ENCODE peak calls at places on chromosomes 5 and 9, in nine cellular contexts. One of them, this sample, is unnamed.

GRCh38 chr5:129359450-129359849 is 100.6 kb upstream of the ADAMTS19 start:
- DNase-seq in NCI-H226: no peak
- DNase-seq in frontal cortex: no peak
- DNase-seq in AG08395: no peak
- DNase-seq in activated CD8-positive, alpha-beta memory T cell treated with anti-CD3 and anti-CD28 coated beads, Interleukin-2, amount 50 U/mL, for 48 hours: no peak
- DNase-seq in effector CD8-positive, alpha-beta T cell: no peak
- DNase-seq in EL: no peak
- DNase-seq in dermis blood vessel endothelial cell: no peak
- DNase-seq in activated CD4-positive, alpha-beta T cell treated with anti-CD3 and anti-CD28 coated beads, Interleukin-2, amount 50 U/mL, for 1 hour: no peak
- DNase-seq in this sample: no peak

GRCh38 chr9:96150324-96151023 is 151.5 kb downstream of the HSD17B3 start:
- DNase-seq in dermis blood vessel endothelial cell: no peak
- DNase-seq in effector CD8-positive, alpha-beta T cell: no peak
- DNase-seq in EL: no peak
- DNase-seq in activated CD8-positive, alpha-beta memory T cell treated with anti-CD3 and anti-CD28 coated beads, Interleukin-2, amount 50 U/mL, for 48 hours: peak
- DNase-seq in frontal cortex: no peak
- DNase-seq in AG08395: no peak
- DNase-seq in NCI-H226: no peak
- DNase-seq in activated CD4-positive, alpha-beta T cell treated with anti-CD3 and anti-CD28 coated beads, Interleukin-2, amount 50 U/mL, for 1 hour: peak
- DNase-seq in this sample: peak

GRCh38 chr5:133499896-133500295 is 112.4 kb downstream of the FSTL4 start:
- DNase-seq in activated CD8-positive, alpha-beta memory T cell treated with anti-CD3 and anti-CD28 coated beads, Interleukin-2, amount 50 U/mL, for 48 hours: no peak
- DNase-seq in EL: no peak
- DNase-seq in NCI-H226: no peak
- DNase-seq in activated CD4-positive, alpha-beta T cell treated with anti-CD3 and anti-CD28 coated beads, Interleukin-2, amount 50 U/mL, for 1 hour: no peak
- DNase-seq in frontal cortex: no peak
- DNase-seq in AG08395: no peak
- DNase-seq in dermis blood vessel endothelial cell: no peak
- DNase-seq in effector CD8-positive, alpha-beta T cell: no peak
- DNase-seq in this sample: no peak

GRCh38 chr5:66810747-66811355 is 214.7 kb downstream of the MAST4 start:
- DNase-seq in activated CD8-positive, alpha-beta memory T cell treated with anti-CD3 and anti-CD28 coated beads, Interleukin-2, amount 50 U/mL, for 48 hours: no peak
- DNase-seq in NCI-H226: no peak
- DNase-seq in dermis blood vessel endothelial cell: no peak
- DNase-seq in EL: no peak
- DNase-seq in effector CD8-positive, alpha-beta T cell: no peak
- DNase-seq in frontal cortex: no peak
- DNase-seq in activated CD4-positive, alpha-beta T cell treated with anti-CD3 and anti-CD28 coated beads, Interleukin-2, amount 50 U/mL, for 1 hour: no peak
- DNase-seq in AG08395: no peak
- DNase-seq in this sample: no peak

GRCh38 chr5:54709096-54709495 is 191.5 kb downstream of the SNX18 start:
- DNase-seq in activated CD8-positive, alpha-beta memory T cell treated with anti-CD3 and anti-CD28 coated beads, Interleukin-2, amount 50 U/mL, for 48 hours: no peak
- DNase-seq in EL: no peak
- DNase-seq in effector CD8-positive, alpha-beta T cell: no peak
- DNase-seq in dermis blood vessel endothelial cell: peak
- DNase-seq in NCI-H226: no peak
- DNase-seq in frontal cortex: no peak
- DNase-seq in activated CD4-positive, alpha-beta T cell treated with anti-CD3 and anti-CD28 coated beads, Interleukin-2, amount 50 U/mL, for 1 hour: no peak
- DNase-seq in AG08395: no peak
- DNase-seq in this sample: no peak

GRCh38 chr5:140322751-140323731 is 20.1 kb upstream of the PFDN1 start:
- DNase-seq in EL: peak
- DNase-seq in dermis blood vessel endothelial cell: peak
- DNase-seq in activated CD4-positive, alpha-beta T cell treated with anti-CD3 and anti-CD28 coated beads, Interleukin-2, amount 50 U/mL, for 1 hour: no peak
- DNase-seq in frontal cortex: no peak
- DNase-seq in activated CD8-positive, alpha-beta memory T cell treated with anti-CD3 and anti-CD28 coated beads, Interleukin-2, amount 50 U/mL, for 48 hours: no peak
- DNase-seq in effector CD8-positive, alpha-beta T cell: no peak
- DNase-seq in NCI-H226: peak
- DNase-seq in AG08395: peak
- DNase-seq in this sample: no peak

GRCh38 chr9:4984171-4984570 is 901 bp upstream of the JAK2 start:
- DNase-seq in EL: no peak
- DNase-seq in effector CD8-positive, alpha-beta T cell: no peak
- DNase-seq in NCI-H226: no peak
- DNase-seq in frontal cortex: no peak
- DNase-seq in activated CD4-positive, alpha-beta T cell treated with anti-CD3 and anti-CD28 coated beads, Interleukin-2, amount 50 U/mL, for 1 hour: no peak
- DNase-seq in activated CD8-positive, alpha-beta memory T cell treated with anti-CD3 and anti-CD28 coated beads, Interleukin-2, amount 50 U/mL, for 48 hours: no peak
- DNase-seq in AG08395: peak
- DNase-seq in dermis blood vessel endothelial cell: no peak
- DNase-seq in this sample: no peak

GRCh38 chr5:176647870-176648466 is 684 bp downstream of the TSPAN17 start:
- DNase-seq in dermis blood vessel endothelial cell: peak
- DNase-seq in NCI-H226: no peak
- DNase-seq in AG08395: peak
- DNase-seq in effector CD8-positive, alpha-beta T cell: peak
- DNase-seq in activated CD4-positive, alpha-beta T cell treated with anti-CD3 and anti-CD28 coated beads, Interleukin-2, amount 50 U/mL, for 1 hour: no peak
- DNase-seq in frontal cortex: no peak
- DNase-seq in activated CD8-positive, alpha-beta memory T cell treated with anti-CD3 and anti-CD28 coated beads, Interleukin-2, amount 50 U/mL, for 48 hours: no peak
- DNase-seq in EL: peak
- DNase-seq in this sample: no peak

GRCh38 chr9:88835038-88835466 is 156.2 kb upstream of the S1PR3 start:
- DNase-seq in AG08395: no peak
- DNase-seq in activated CD4-positive, alpha-beta T cell treated with anti-CD3 and anti-CD28 coated beads, Interleukin-2, amount 50 U/mL, for 1 hour: no peak
- DNase-seq in frontal cortex: no peak
- DNase-seq in dermis blood vessel endothelial cell: peak
- DNase-seq in EL: peak
- DNase-seq in activated CD8-positive, alpha-beta memory T cell treated with anti-CD3 and anti-CD28 coated beads, Interleukin-2, amount 50 U/mL, for 48 hours: no peak
- DNase-seq in effector CD8-positive, alpha-beta T cell: no peak
- DNase-seq in NCI-H226: peak
- DNase-seq in this sample: peak

GRCh38 chr9:137168575-137168906 is 1.3 kb downstream of the LRRC26 start:
- DNase-seq in dermis blood vessel endothelial cell: peak
- DNase-seq in effector CD8-positive, alpha-beta T cell: no peak
- DNase-seq in EL: no peak
- DNase-seq in frontal cortex: no peak
- DNase-seq in NCI-H226: no peak
- DNase-seq in activated CD8-positive, alpha-beta memory T cell treated with anti-CD3 and anti-CD28 coated beads, Interleukin-2, amount 50 U/mL, for 48 hours: no peak
- DNase-seq in AG08395: no peak
- DNase-seq in activated CD4-positive, alpha-beta T cell treated with anti-CD3 and anti-CD28 coated beads, Interleukin-2, amount 50 U/mL, for 1 hour: no peak
- DNase-seq in this sample: no peak

GRCh38 chr5:111775224-111775623 is 18.2 kb upstream of the NREP start:
- DNase-seq in AG08395: no peak
- DNase-seq in EL: no peak
- DNase-seq in dermis blood vessel endothelial cell: no peak
- DNase-seq in NCI-H226: no peak
- DNase-seq in effector CD8-positive, alpha-beta T cell: no peak
- DNase-seq in frontal cortex: no peak
- DNase-seq in activated CD8-positive, alpha-beta memory T cell treated with anti-CD3 and anti-CD28 coated beads, Interleukin-2, amount 50 U/mL, for 48 hours: no peak
- DNase-seq in activated CD4-positive, alpha-beta T cell treated with anti-CD3 and anti-CD28 coated beads, Interleukin-2, amount 50 U/mL, for 1 hour: no peak
- DNase-seq in this sample: no peak

GRCh38 chr9:124291801-124292396 is 34.1 kb downstream of the NEK6 start:
- DNase-seq in activated CD8-positive, alpha-beta memory T cell treated with anti-CD3 and anti-CD28 coated beads, Interleukin-2, amount 50 U/mL, for 48 hours: peak
- DNase-seq in dermis blood vessel endothelial cell: no peak
- DNase-seq in activated CD4-positive, alpha-beta T cell treated with anti-CD3 and anti-CD28 coated beads, Interleukin-2, amount 50 U/mL, for 1 hour: no peak
- DNase-seq in effector CD8-positive, alpha-beta T cell: no peak
- DNase-seq in NCI-H226: no peak
- DNase-seq in AG08395: no peak
- DNase-seq in frontal cortex: no peak
- DNase-seq in EL: no peak
- DNase-seq in this sample: no peak

GRCh38 chr5:159673538-159673937 is 242.7 kb upstream of the ADRA1B start:
- DNase-seq in AG08395: no peak
- DNase-seq in frontal cortex: no peak
- DNase-seq in NCI-H226: no peak
- DNase-seq in EL: no peak
- DNase-seq in activated CD8-positive, alpha-beta memory T cell treated with anti-CD3 and anti-CD28 coated beads, Interleukin-2, amount 50 U/mL, for 48 hours: no peak
- DNase-seq in dermis blood vessel endothelial cell: no peak
- DNase-seq in effector CD8-positive, alpha-beta T cell: no peak
- DNase-seq in activated CD4-positive, alpha-beta T cell treated with anti-CD3 and anti-CD28 coated beads, Interleukin-2, amount 50 U/mL, for 1 hour: no peak
- DNase-seq in this sample: no peak

GRCh38 chr9:4994166-4994890 is 9.3 kb downstream of the JAK2 start:
- DNase-seq in effector CD8-positive, alpha-beta T cell: no peak
- DNase-seq in activated CD8-positive, alpha-beta memory T cell treated with anti-CD3 and anti-CD28 coated beads, Interleukin-2, amount 50 U/mL, for 48 hours: no peak
- DNase-seq in NCI-H226: no peak
- DNase-seq in frontal cortex: no peak
- DNase-seq in activated CD4-positive, alpha-beta T cell treated with anti-CD3 and anti-CD28 coated beads, Interleukin-2, amount 50 U/mL, for 1 hour: no peak
- DNase-seq in EL: no peak
- DNase-seq in AG08395: no peak
- DNase-seq in dermis blood vessel endothelial cell: no peak
- DNase-seq in this sample: no peak

GRCh38 chr9:101966706-101967105 is 228.3 kb upstream of the GRIN3A start:
- DNase-seq in dermis blood vessel endothelial cell: no peak
- DNase-seq in activated CD8-positive, alpha-beta memory T cell treated with anti-CD3 and anti-CD28 coated beads, Interleukin-2, amount 50 U/mL, for 48 hours: no peak
- DNase-seq in frontal cortex: no peak
- DNase-seq in effector CD8-positive, alpha-beta T cell: no peak
- DNase-seq in activated CD4-positive, alpha-beta T cell treated with anti-CD3 and anti-CD28 coated beads, Interleukin-2, amount 50 U/mL, for 1 hour: no peak
- DNase-seq in AG08395: no peak
- DNase-seq in NCI-H226: no peak
- DNase-seq in EL: no peak
- DNase-seq in this sample: no peak

GRCh38 chr5:168798065-168799023 is 219.2 kb upstream of the PANK3 start:
- DNase-seq in AG08395: no peak
- DNase-seq in frontal cortex: no peak
- DNase-seq in effector CD8-positive, alpha-beta T cell: no peak
- DNase-seq in NCI-H226: no peak
- DNase-seq in activated CD4-positive, alpha-beta T cell treated with anti-CD3 and anti-CD28 coated beads, Interleukin-2, amount 50 U/mL, for 1 hour: no peak
- DNase-seq in EL: no peak
- DNase-seq in activated CD8-positive, alpha-beta memory T cell treated with anti-CD3 and anti-CD28 coated beads, Interleukin-2, amount 50 U/mL, for 48 hours: no peak
- DNase-seq in dermis blood vessel endothelial cell: no peak
- DNase-seq in this sample: no peak

GRCh38 chr9:133694686-133695085 is 43.5 kb downstream of the SARDH start:
- DNase-seq in effector CD8-positive, alpha-beta T cell: no peak
- DNase-seq in frontal cortex: no peak
- DNase-seq in activated CD8-positive, alpha-beta memory T cell treated with anti-CD3 and anti-CD28 coated beads, Interleukin-2, amount 50 U/mL, for 48 hours: no peak
- DNase-seq in AG08395: no peak
- DNase-seq in NCI-H226: no peak
- DNase-seq in EL: no peak
- DNase-seq in dermis blood vessel endothelial cell: no peak
- DNase-seq in activated CD4-positive, alpha-beta T cell treated with anti-CD3 and anti-CD28 coated beads, Interleukin-2, amount 50 U/mL, for 1 hour: no peak
- DNase-seq in this sample: no peak

GRCh38 chr5:139710370-139711066 is 62.4 kb downstream of the CXXC5 start:
- DNase-seq in AG08395: peak
- DNase-seq in effector CD8-positive, alpha-beta T cell: peak
- DNase-seq in dermis blood vessel endothelial cell: peak
- DNase-seq in activated CD4-positive, alpha-beta T cell treated with anti-CD3 and anti-CD28 coated beads, Interleukin-2, amount 50 U/mL, for 1 hour: peak
- DNase-seq in EL: peak
- DNase-seq in frontal cortex: peak
- DNase-seq in activated CD8-positive, alpha-beta memory T cell treated with anti-CD3 and anti-CD28 coated beads, Interleukin-2, amount 50 U/mL, for 48 hours: peak
- DNase-seq in NCI-H226: peak
- DNase-seq in this sample: peak

GRCh38 chr9:326667-327066 is 112.0 kb downstream of the DOCK8 start:
- DNase-seq in AG08395: no peak
- DNase-seq in frontal cortex: no peak
- DNase-seq in EL: no peak
- DNase-seq in activated CD4-positive, alpha-beta T cell treated with anti-CD3 and anti-CD28 coated beads, Interleukin-2, amount 50 U/mL, for 1 hour: no peak
- DNase-seq in effector CD8-positive, alpha-beta T cell: no peak
- DNase-seq in activated CD8-positive, alpha-beta memory T cell treated with anti-CD3 and anti-CD28 coated beads, Interleukin-2, amount 50 U/mL, for 48 hours: no peak
- DNase-seq in NCI-H226: no peak
- DNase-seq in dermis blood vessel endothelial cell: no peak
- DNase-seq in this sample: no peak

GRCh38 chr5:157106668-157107461 is 2.0 kb downstream of the HAVCR2 start:
- DNase-seq in dermis blood vessel endothelial cell: no peak
- DNase-seq in activated CD4-positive, alpha-beta T cell treated with anti-CD3 and anti-CD28 coated beads, Interleukin-2, amount 50 U/mL, for 1 hour: no peak
- DNase-seq in frontal cortex: no peak
- DNase-seq in AG08395: peak
- DNase-seq in EL: no peak
- DNase-seq in activated CD8-positive, alpha-beta memory T cell treated with anti-CD3 and anti-CD28 coated beads, Interleukin-2, amount 50 U/mL, for 48 hours: peak
- DNase-seq in NCI-H226: no peak
- DNase-seq in effector CD8-positive, alpha-beta T cell: no peak
- DNase-seq in this sample: no peak

GRCh38 chr5:33725846-33726245 is 165.9 kb downstream of the ADAMTS12 start:
- DNase-seq in frontal cortex: no peak
- DNase-seq in NCI-H226: no peak
- DNase-seq in activated CD4-positive, alpha-beta T cell treated with anti-CD3 and anti-CD28 coated beads, Interleukin-2, amount 50 U/mL, for 1 hour: no peak
- DNase-seq in EL: peak
- DNase-seq in effector CD8-positive, alpha-beta T cell: no peak
- DNase-seq in activated CD8-positive, alpha-beta memory T cell treated with anti-CD3 and anti-CD28 coated beads, Interleukin-2, amount 50 U/mL, for 48 hours: no peak
- DNase-seq in AG08395: peak
- DNase-seq in dermis blood vessel endothelial cell: no peak
- DNase-seq in this sample: no peak

GRCh38 chr5:144017631-144018030 is 152.8 kb downstream of the YIPF5 start:
- DNase-seq in activated CD4-positive, alpha-beta T cell treated with anti-CD3 and anti-CD28 coated beads, Interleukin-2, amount 50 U/mL, for 1 hour: no peak
- DNase-seq in dermis blood vessel endothelial cell: no peak
- DNase-seq in AG08395: no peak
- DNase-seq in activated CD8-positive, alpha-beta memory T cell treated with anti-CD3 and anti-CD28 coated beads, Interleukin-2, amount 50 U/mL, for 48 hours: no peak
- DNase-seq in EL: no peak
- DNase-seq in effector CD8-positive, alpha-beta T cell: no peak
- DNase-seq in NCI-H226: no peak
- DNase-seq in frontal cortex: no peak
- DNase-seq in this sample: no peak

GRCh38 chr5:122937914-122938313 is 92.5 kb downstream of the SNX24 start:
- DNase-seq in EL: no peak
- DNase-seq in activated CD4-positive, alpha-beta T cell treated with anti-CD3 and anti-CD28 coated beads, Interleukin-2, amount 50 U/mL, for 1 hour: no peak
- DNase-seq in effector CD8-positive, alpha-beta T cell: no peak
- DNase-seq in dermis blood vessel endothelial cell: peak
- DNase-seq in activated CD8-positive, alpha-beta memory T cell treated with anti-CD3 and anti-CD28 coated beads, Interleukin-2, amount 50 U/mL, for 48 hours: no peak
- DNase-seq in AG08395: no peak
- DNase-seq in NCI-H226: no peak
- DNase-seq in frontal cortex: no peak
- DNase-seq in this sample: no peak

GRCh38 chr9:112705773-112706427 is 12.0 kb downstream of the INIP start:
- DNase-seq in activated CD4-positive, alpha-beta T cell treated with anti-CD3 and anti-CD28 coated beads, Interleukin-2, amount 50 U/mL, for 1 hour: no peak
- DNase-seq in EL: peak
- DNase-seq in AG08395: peak
- DNase-seq in frontal cortex: no peak
- DNase-seq in effector CD8-positive, alpha-beta T cell: no peak
- DNase-seq in dermis blood vessel endothelial cell: peak
- DNase-seq in NCI-H226: no peak
- DNase-seq in activated CD8-positive, alpha-beta memory T cell treated with anti-CD3 and anti-CD28 coated beads, Interleukin-2, amount 50 U/mL, for 48 hours: no peak
- DNase-seq in this sample: no peak

GRCh38 chr9:133857639-133858038 is 119.5 kb upstream of the SARDH start:
- DNase-seq in dermis blood vessel endothelial cell: no peak
- DNase-seq in effector CD8-positive, alpha-beta T cell: no peak
- DNase-seq in activated CD4-positive, alpha-beta T cell treated with anti-CD3 and anti-CD28 coated beads, Interleukin-2, amount 50 U/mL, for 1 hour: no peak
- DNase-seq in EL: no peak
- DNase-seq in activated CD8-positive, alpha-beta memory T cell treated with anti-CD3 and anti-CD28 coated beads, Interleukin-2, amount 50 U/mL, for 48 hours: no peak
- DNase-seq in frontal cortex: no peak
- DNase-seq in NCI-H226: no peak
- DNase-seq in AG08395: no peak
- DNase-seq in this sample: no peak

GRCh38 chr9:123678878-123679329 is 251.0 kb downstream of the DENND1A start:
- DNase-seq in AG08395: peak
- DNase-seq in EL: peak
- DNase-seq in NCI-H226: no peak
- DNase-seq in dermis blood vessel endothelial cell: no peak
- DNase-seq in activated CD4-positive, alpha-beta T cell treated with anti-CD3 and anti-CD28 coated beads, Interleukin-2, amount 50 U/mL, for 1 hour: no peak
- DNase-seq in activated CD8-positive, alpha-beta memory T cell treated with anti-CD3 and anti-CD28 coated beads, Interleukin-2, amount 50 U/mL, for 48 hours: no peak
- DNase-seq in frontal cortex: no peak
- DNase-seq in effector CD8-positive, alpha-beta T cell: no peak
- DNase-seq in this sample: no peak

GRCh38 chr9:109471475-109471874 is 26.6 kb downstream of the PTPN3 start:
- DNase-seq in dermis blood vessel endothelial cell: no peak
- DNase-seq in EL: no peak
- DNase-seq in NCI-H226: no peak
- DNase-seq in activated CD8-positive, alpha-beta memory T cell treated with anti-CD3 and anti-CD28 coated beads, Interleukin-2, amount 50 U/mL, for 48 hours: no peak
- DNase-seq in activated CD4-positive, alpha-beta T cell treated with anti-CD3 and anti-CD28 coated beads, Interleukin-2, amount 50 U/mL, for 1 hour: no peak
- DNase-seq in AG08395: no peak
- DNase-seq in effector CD8-positive, alpha-beta T cell: no peak
- DNase-seq in frontal cortex: no peak
- DNase-seq in this sample: no peak

GRCh38 chr5:31993182-31993961 is 180.7 kb downstream of the GOLPH3 start:
- DNase-seq in NCI-H226: peak
- DNase-seq in effector CD8-positive, alpha-beta T cell: no peak
- DNase-seq in dermis blood vessel endothelial cell: no peak
- DNase-seq in frontal cortex: no peak
- DNase-seq in EL: peak
- DNase-seq in activated CD4-positive, alpha-beta T cell treated with anti-CD3 and anti-CD28 coated beads, Interleukin-2, amount 50 U/mL, for 1 hour: no peak
- DNase-seq in activated CD8-positive, alpha-beta memory T cell treated with anti-CD3 and anti-CD28 coated beads, Interleukin-2, amount 50 U/mL, for 48 hours: no peak
- DNase-seq in AG08395: peak
- DNase-seq in this sample: no peak

GRCh38 chr5:6480133-6481051 is 31.7 kb downstream of the UBE2QL1 start:
- DNase-seq in effector CD8-positive, alpha-beta T cell: no peak
- DNase-seq in EL: no peak
- DNase-seq in activated CD4-positive, alpha-beta T cell treated with anti-CD3 and anti-CD28 coated beads, Interleukin-2, amount 50 U/mL, for 1 hour: no peak
- DNase-seq in activated CD8-positive, alpha-beta memory T cell treated with anti-CD3 and anti-CD28 coated beads, Interleukin-2, amount 50 U/mL, for 48 hours: no peak
- DNase-seq in frontal cortex: no peak
- DNase-seq in AG08395: no peak
- DNase-seq in NCI-H226: no peak
- DNase-seq in dermis blood vessel endothelial cell: no peak
- DNase-seq in this sample: no peak

GRCh38 chr9:14383296-14383695 is 69.4 kb upstream of the NFIB start:
- DNase-seq in NCI-H226: peak
- DNase-seq in activated CD4-positive, alpha-beta T cell treated with anti-CD3 and anti-CD28 coated beads, Interleukin-2, amount 50 U/mL, for 1 hour: no peak
- DNase-seq in dermis blood vessel endothelial cell: peak
- DNase-seq in effector CD8-positive, alpha-beta T cell: no peak
- DNase-seq in activated CD8-positive, alpha-beta memory T cell treated with anti-CD3 and anti-CD28 coated beads, Interleukin-2, amount 50 U/mL, for 48 hours: no peak
- DNase-seq in frontal cortex: no peak
- DNase-seq in EL: peak
- DNase-seq in AG08395: peak
- DNase-seq in this sample: no peak

GRCh38 chr5:124952079-124952478 is 205.6 kb upstream of the ZNF608 start:
- DNase-seq in EL: peak
- DNase-seq in activated CD8-positive, alpha-beta memory T cell treated with anti-CD3 and anti-CD28 coated beads, Interleukin-2, amount 50 U/mL, for 48 hours: no peak
- DNase-seq in effector CD8-positive, alpha-beta T cell: no peak
- DNase-seq in NCI-H226: no peak
- DNase-seq in frontal cortex: no peak
- DNase-seq in AG08395: no peak
- DNase-seq in activated CD4-positive, alpha-beta T cell treated with anti-CD3 and anti-CD28 coated beads, Interleukin-2, amount 50 U/mL, for 1 hour: no peak
- DNase-seq in dermis blood vessel endothelial cell: no peak
- DNase-seq in this sample: no peak

This sample was measured in effector memory CD8-positive, alpha-beta T cell.